ENCODE peak calls at places on chromosomes 3 and 15, in six cellular contexts. N, G, C, L, J and D are unnamed samples.

GRCh38 chr15:31262901-31263671 is 63.5 kb upstream of the KLF13 start:
- DNase-seq in N (peak), G (peak), C (peak), L (peak), J (peak), D (no peak)

GRCh38 chr3:169264711-169265110 is 398.8 kb downstream of the MECOM start:
- DNase-seq in N (peak), G (no peak), C (peak), L (peak), J (peak), D (no peak)

GRCh38 chr3:134652409-134652831 is 1.6 kb upstream of the KY start:
- DNase-seq in N (peak), G (no peak), C (peak), L (peak), J (peak), D (no peak)

GRCh38 chr3:178300441-178300959 is 235.7 kb upstream of the KCNMB2 start:
- DNase-seq in N (no peak), G (no peak), C (no peak), L (no peak), J (no peak), D (no peak)

GRCh38 chr3:10310578-10310977 is 10.3 kb downstream of the SEC13 start:
- DNase-seq in N (peak), G (no peak), C (no peak), L (no peak), J (peak), D (no peak)

GRCh38 chr15:75233504-75234190 is 24.5 kb upstream of the GOLGA6C start:
- DNase-seq in N (no peak), G (peak), C (peak), L (no peak), J (no peak), D (no peak)

GRCh38 chr15:57156210-57156887 is 220.0 kb upstream of the CGNL1 start:
- DNase-seq in N (peak), G (no peak), C (no peak), L (no peak), J (no peak), D (no peak)

GRCh38 chr3:125231895-125232294 is 19.3 kb upstream of the SLC12A8 start:
- DNase-seq in N (peak), G (no peak), C (peak), L (no peak), J (peak), D (no peak)

GRCh38 chr3:137165117-137165806 is 207.5 kb downstream of the IL20RB start:
- DNase-seq in N (peak), G (no peak), C (peak), L (no peak), J (peak), D (no peak)

GRCh38 chr3:126926684-126927404 is 56.1 kb upstream of the PLXNA1 start:
- DNase-seq in N (peak), G (peak), C (peak), L (no peak), J (peak), D (no peak)

GRCh38 chr3:16329792-16330061 is 64.7 kb downstream of the OXNAD1 start:
- DNase-seq in N (no peak), G (no peak), C (no peak), L (no peak), J (no peak), D (no peak)

GRCh38 chr15:57496946-57497944 is 94.5 kb upstream of the MYZAP start:
- DNase-seq in N (no peak), G (no peak), C (no peak), L (peak), J (no peak), D (no peak)

GRCh38 chr3:182244222-182244971 is 532.7 kb downstream of the SOX2 start:
- DNase-seq in N (no peak), G (peak), C (no peak), L (no peak), J (no peak), D (no peak)

GRCh38 chr15:51380999-51381806 is 39.7 kb downstream of the GLDN start:
- DNase-seq in N (peak), G (peak), C (peak), L (peak), J (peak), D (no peak)

GRCh38 chr3:188106006-188106405 is 48.0 kb upstream of the LPP start:
- DNase-seq in N (no peak), G (no peak), C (no peak), L (no peak), J (no peak), D (no peak)

GRCh38 chr3:12894629-12895028 is 53.3 kb upstream of the RPL32 start:
- DNase-seq in N (peak), G (no peak), C (peak), L (no peak), J (no peak), D (no peak)

DNA sequence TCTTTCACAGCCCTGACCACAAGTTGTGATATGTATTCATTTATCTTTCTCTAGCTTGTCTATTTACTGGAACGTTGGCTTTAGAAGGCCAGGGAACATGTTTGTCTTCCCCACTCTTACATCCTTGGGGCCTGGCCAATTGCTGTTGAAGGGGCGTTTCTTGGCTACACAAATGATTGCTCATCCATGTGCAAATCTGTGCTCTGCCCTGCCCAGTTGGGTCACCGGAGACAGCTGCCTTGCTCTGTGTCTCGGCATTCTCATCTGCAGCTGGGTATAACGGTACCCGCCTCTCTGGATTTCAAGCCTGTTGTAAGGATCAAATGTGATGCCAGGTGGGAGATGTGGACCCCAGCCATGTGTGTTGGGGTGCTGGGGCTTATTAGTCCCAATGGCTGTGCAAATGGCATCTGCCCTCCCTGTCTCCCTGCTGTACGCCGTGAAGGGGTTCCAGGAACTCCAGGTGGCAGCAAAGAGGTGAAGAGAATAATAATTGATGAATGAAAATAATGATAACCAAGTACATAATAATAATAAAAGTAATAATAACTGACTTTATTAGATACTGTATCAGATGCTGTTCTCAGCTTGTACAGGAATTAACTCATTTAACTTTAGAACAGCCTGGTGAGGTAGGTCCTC is 24.1 kb upstream of the TLE3 start:
- DNase-seq in N (peak), G (peak), C (peak), L (no peak), J (peak), D (no peak)
- TF ChIP-seq CTCF in N (peak), G (no peak), C (no peak), L (no peak), J (peak), D (no peak)

GRCh38 chr3:100306695-100307094 is 27.9 kb upstream of the NIT2 start:
- DNase-seq in N (no peak), G (no peak), C (no peak), L (no peak), J (no peak), D (no peak)

GRCh38 chr3:100311011-100311410 is 23.5 kb upstream of the NIT2 start:
- DNase-seq in N (no peak), G (no peak), C (no peak), L (no peak), J (no peak), D (no peak)

DNA sequence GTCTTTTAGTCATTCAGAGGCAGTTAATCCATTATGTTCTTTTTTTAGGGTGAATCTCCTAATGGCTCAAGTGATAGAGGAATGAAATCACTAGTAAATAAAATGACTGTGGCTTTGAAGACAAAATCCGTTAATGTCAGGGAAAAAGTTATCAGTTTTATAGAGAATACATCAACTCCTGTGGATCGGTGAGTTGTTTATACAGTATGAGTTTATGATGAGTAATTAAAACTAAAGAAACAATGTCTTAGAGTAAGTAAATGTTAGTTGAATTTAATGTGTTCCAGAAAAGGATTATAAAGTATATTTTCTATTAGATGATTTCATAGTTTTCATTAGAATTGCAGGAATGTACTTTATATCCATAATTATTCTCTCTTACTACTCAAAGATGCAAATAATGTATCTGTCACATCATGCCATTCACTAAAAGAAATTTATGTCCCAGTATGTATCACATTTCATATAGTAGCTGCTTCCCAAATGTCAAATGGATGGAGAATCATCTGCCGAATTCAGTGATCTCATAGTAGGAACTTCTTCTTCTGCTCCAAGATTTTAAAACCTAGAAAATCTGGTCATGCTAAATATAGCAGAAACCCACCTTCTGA is 24.1 kb upstream of the NIT2 start:
- DNase-seq in N (no peak), G (no peak), C (no peak), L (no peak), J (no peak), D (no peak)
- H3K4me3 ChIP-seq in N (no peak), G (no peak), C (no peak), L (no peak), J (no peak), D (no peak)

DNA sequence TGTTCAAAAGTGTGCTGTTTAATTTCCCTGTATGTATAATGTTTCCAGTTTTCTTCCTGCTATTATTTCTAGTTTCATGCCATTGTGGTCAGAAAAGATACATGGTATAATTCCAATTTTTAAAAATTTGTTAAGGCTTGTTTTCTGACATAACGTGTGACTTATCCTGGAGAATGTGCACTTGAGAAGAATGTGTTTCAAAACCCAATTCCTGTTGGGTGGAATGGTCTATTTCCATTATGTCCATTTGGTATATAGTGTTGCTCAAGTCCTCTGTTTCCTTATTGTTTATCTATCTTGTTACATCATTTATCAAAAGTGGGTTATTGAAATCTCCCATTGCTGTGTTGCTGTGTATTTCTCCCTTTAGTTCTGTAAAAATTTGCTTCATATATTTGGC is 215.4 kb downstream of the GREM1 start:
- DNase-seq in N (peak), G (no peak), C (no peak), L (no peak), J (no peak), D (no peak)
- TF ChIP-seq CTCF in N (no peak), G (no peak), C (no peak), L (no peak), J (no peak), D (no peak)

GRCh38 chr3:195163719-195164572 is 107.0 kb downstream of the XXYLT1 start:
- DNase-seq in N (no peak), G (no peak), C (no peak), L (no peak), J (no peak), D (no peak)
- H3K4me3 ChIP-seq in N (no peak), G (no peak), C (no peak), L (no peak), J (no peak), D (no peak)

GRCh38 chr3:103609472-103609871 is 1174.7 kb downstream of the ZPLD1 start:
- DNase-seq in N (peak), G (no peak), C (no peak), L (no peak), J (no peak), D (no peak)
- TF ChIP-seq CTCF in N (no peak), G (no peak), C (no peak), L (no peak), J (no peak), D (no peak)

GRCh38 chr15:84940399-84940798 is 41.3 kb upstream of the PDE8A start:
- DNase-seq in N (no peak), G (no peak), C (no peak), L (no peak), J (no peak), D (no peak)
- H3K4me3 ChIP-seq in N (no peak), G (no peak), C (no peak), L (no peak), J (no peak), D (no peak)

DNA sequence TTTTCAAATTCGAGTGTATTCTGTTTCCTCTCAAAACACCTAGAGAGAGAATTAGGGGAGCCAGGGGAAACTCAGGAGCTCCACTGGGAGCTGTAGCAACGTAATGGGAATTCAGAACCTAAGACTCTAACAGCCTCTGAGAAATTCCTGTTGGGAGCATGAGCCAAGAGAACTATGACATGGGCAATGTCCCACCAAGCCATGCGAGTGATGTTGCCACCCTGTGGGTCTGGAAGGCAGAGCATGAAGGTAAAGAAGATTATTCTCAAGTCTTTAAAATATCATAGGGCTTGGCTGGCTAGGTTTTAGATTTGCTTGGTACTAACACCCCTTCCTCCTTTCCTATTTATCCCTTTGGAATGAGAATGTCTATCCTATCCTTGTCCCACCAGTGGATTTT is 392.6 kb upstream of the ADAMTS9 start:
- DNase-seq in N (no peak), G (no peak), C (no peak), L (no peak), J (no peak), D (no peak)
- TF ChIP-seq CTCF in N (no peak), G (no peak), C (no peak), L (no peak), J (no peak), D (no peak)

GRCh38 chr3:5011555-5012256 is 32.5 kb downstream of the BHLHE40 start:
- DNase-seq in N (no peak), G (peak), C (no peak), L (peak), J (no peak), D (no peak)
- H3K4me3 ChIP-seq in N (no peak), G (no peak), C (no peak), L (no peak), J (no peak), D (no peak)